ENCODE peak calls at places on chromosomes 12 and 14, in five cellular contexts. M is upper lobe of right lung, Q is A549, H is SJCRH30, Y is breast epithelium. S is an unnamed sample.

GRCh38 chr12:6950944-6951540 is at the start of gene PTPN6:
- DNase-seq in M (peak), Q (no peak), H (no peak), Y (no peak), S (no peak)

GRCh38 chr14:44309336-44309735 is 197.7 kb downstream of the FSCB start:
- DNase-seq in M (no peak), Q (no peak), H (peak), Y (no peak), S (no peak)

GRCh38 chr12:117053597-117054201 is 45.5 kb downstream of the TESC start:
- DNase-seq in M (no peak), Q (no peak), H (no peak), Y (no peak), S (no peak)

GRCh38 chr12:123398177-123398916 is 14.4 kb downstream of the KMT5A start:
- DNase-seq in M (no peak), Q (no peak), H (no peak), Y (no peak), S (no peak)

GRCh38 chr12:123269980-123270379 is 1.7 kb downstream of the CDK2AP1 start:
- DNase-seq in M (no peak), Q (no peak), H (peak), Y (no peak), S (no peak)

GRCh38 chr12:34390846-34391700 is 368.8 kb downstream of the ALG10 start:
- DNase-seq in M (peak), Q (no peak), H (no peak), Y (peak), S (no peak)

GRCh38 chr12:12221560-12221959 is 45.3 kb downstream of the LRP6 start:
- DNase-seq in M (no peak), Q (no peak), H (no peak), Y (no peak), S (no peak)

GRCh38 chr14:93911975-93912374 is 15.2 kb upstream of the FAM181A start:
- DNase-seq in M (no peak), Q (no peak), H (no peak), Y (no peak), S (no peak)

GRCh38 chr14:102039157-102039556 is 47.7 kb downstream of the HSP90AA1 start:
- DNase-seq in M (no peak), Q (no peak), H (no peak), Y (no peak), S (no peak)

GRCh38 chr14:59337151-59337611 is 128.0 kb downstream of the GPR135 start:
- DNase-seq in M (no peak), Q (no peak), H (no peak), Y (no peak), S (peak)

GRCh38 chr12:3882896-3883564 is 9.8 kb upstream of the PARP11 start:
- DNase-seq in M (no peak), Q (peak), H (peak), Y (no peak), S (no peak)

GRCh38 chr12:75568387-75568786 is 57.0 kb upstream of the KRR1 start:
- DNase-seq in M (no peak), Q (no peak), H (no peak), Y (no peak), S (no peak)

GRCh38 chr14:79822034-79822433 is 389.3 kb downstream of the DIO2 start:
- DNase-seq in M (no peak), Q (no peak), H (no peak), Y (no peak), S (no peak)

GRCh38 chr14:79825046-79825521 is 386.2 kb downstream of the DIO2 start:
- DNase-seq in M (no peak), Q (no peak), H (peak), Y (no peak), S (peak)

DNA sequence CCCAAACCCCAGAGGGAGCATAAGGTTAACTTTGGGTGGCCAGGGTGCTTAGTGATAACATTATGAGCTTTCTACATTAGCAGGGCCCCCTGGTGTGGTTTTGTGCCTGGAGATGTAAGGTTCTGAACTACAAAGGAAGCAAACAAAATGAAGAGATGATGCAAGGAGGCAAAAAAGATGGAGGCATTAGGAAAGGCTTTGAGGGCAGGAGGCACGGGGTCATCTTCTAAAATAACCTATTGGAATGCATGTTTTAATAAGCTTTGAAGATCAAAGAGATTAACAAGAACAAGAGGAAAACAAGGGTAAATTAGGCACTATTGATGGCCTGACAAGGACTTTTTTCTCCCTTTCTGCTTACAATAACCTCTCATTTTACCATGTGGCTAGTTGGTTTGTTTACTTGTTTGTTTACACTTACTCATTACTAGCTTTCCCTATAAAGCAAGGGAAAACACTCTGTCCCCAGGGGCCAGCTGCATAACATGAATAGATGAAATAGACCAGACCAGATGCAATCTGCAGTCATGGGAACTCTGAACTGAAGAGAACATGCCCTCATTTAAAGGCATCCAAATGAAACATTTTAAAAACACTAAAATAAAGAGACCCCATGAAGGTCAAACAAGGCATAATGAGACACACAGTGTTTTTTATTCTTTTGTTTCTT is 390.3 kb downstream of the DIO2 start:
- DNase-seq in M (no peak), Q (no peak), H (no peak), Y (no peak), S (no peak)
- H3K27ac ChIP-seq in M (no peak), Q (no peak), H (no peak), Y (no peak), S (peak)

GRCh38 chr14:68341765-68342212 is 451.1 kb downstream of the ZFP36L1 start:
- DNase-seq in M (no peak), Q (no peak), H (no peak), Y (no peak), S (no peak)
- H3K27ac ChIP-seq in M (no peak), Q (peak), H (no peak), Y (no peak), S (no peak)

GRCh38 chr12:92065664-92066063 is 80.0 kb downstream of the BTG1 start:
- DNase-seq in M (no peak), Q (no peak), H (no peak), Y (no peak), S (no peak)

GRCh38 chr12:92064420-92064819 is 81.2 kb downstream of the BTG1 start:
- DNase-seq in M (no peak), Q (no peak), H (no peak), Y (no peak), S (no peak)

GRCh38 chr12:92062539-92063493 is 82.8 kb downstream of the BTG1 start:
- DNase-seq in M (no peak), Q (no peak), H (no peak), Y (no peak), S (no peak)

GRCh38 chr12:92063641-92064040 is 82.0 kb downstream of the BTG1 start:
- DNase-seq in M (no peak), Q (no peak), H (no peak), Y (no peak), S (peak)

GRCh38 chr12:92065018-92065499 is 80.6 kb downstream of the BTG1 start:
- DNase-seq in M (no peak), Q (peak), H (no peak), Y (no peak), S (peak)
- H3K27ac ChIP-seq in M (peak), Q (peak), H (no peak), Y (no peak), S (no peak)

GRCh38 chr14:80489513-80489912 is 278.2 kb upstream of the DIO2 start:
- DNase-seq in M (no peak), Q (no peak), H (no peak), Y (no peak), S (no peak)

GRCh38 chr14:80494769-80495168 is 283.5 kb upstream of the DIO2 start:
- DNase-seq in M (no peak), Q (no peak), H (no peak), Y (no peak), S (no peak)

GRCh38 chr14:80493620-80494019 is 282.3 kb upstream of the DIO2 start:
- DNase-seq in M (no peak), Q (no peak), H (no peak), Y (no peak), S (no peak)

GRCh38 chr14:80491562-80492139 is 280.3 kb upstream of the DIO2 start:
- DNase-seq in M (no peak), Q (no peak), H (no peak), Y (no peak), S (no peak)

GRCh38 chr14:80491131-80491530 is 279.8 kb upstream of the DIO2 start:
- DNase-seq in M (no peak), Q (no peak), H (peak), Y (no peak), S (no peak)
- H3K27ac ChIP-seq in M (no peak), Q (no peak), H (peak), Y (no peak), S (no peak)

DNA sequence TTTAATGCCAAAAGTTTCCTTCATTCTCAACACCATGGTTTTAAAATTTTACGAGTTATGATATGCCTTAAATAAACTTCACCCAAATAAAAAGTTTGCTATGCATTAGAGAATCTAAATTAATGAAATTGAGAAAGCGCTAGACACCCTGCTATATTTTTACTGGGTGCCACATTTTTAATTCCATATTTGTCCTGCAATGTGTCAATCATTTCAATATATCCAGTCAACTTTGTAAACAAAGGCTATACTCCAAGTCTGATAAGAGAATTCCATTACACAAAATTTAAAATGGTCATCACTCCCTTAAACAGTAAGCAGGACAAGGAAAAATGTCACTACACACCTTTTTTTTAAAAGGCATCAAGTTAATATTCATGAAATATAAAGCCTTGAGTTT is 1.9 kb downstream of the PPP1R12A start:
- DNase-seq in M (no peak), Q (no peak), H (no peak), Y (no peak), S (no peak)
- H3K27ac ChIP-seq in M (peak), Q (peak), H (peak), Y (peak), S (peak)

GRCh38 chr14:104698688-104699425 is 9.4 kb downstream of the INF2 start:
- DNase-seq in M (no peak), Q (no peak), H (no peak), Y (no peak), S (no peak)

GRCh38 chr14:104696671-104697316 is 7.4 kb downstream of the INF2 start:
- DNase-seq in M (no peak), Q (no peak), H (no peak), Y (no peak), S (no peak)

GRCh38 chr14:104697317-104697703 is 7.9 kb downstream of the INF2 start:
- DNase-seq in M (no peak), Q (no peak), H (no peak), Y (no peak), S (no peak)

GRCh38 chr14:104699426-104699748 is 10.0 kb downstream of the INF2 start:
- DNase-seq in M (no peak), Q (no peak), H (no peak), Y (no peak), S (no peak)

GRCh38 chr14:104697892-104698583 is 8.6 kb downstream of the INF2 start:
- DNase-seq in M (no peak), Q (no peak), H (no peak), Y (no peak), S (peak)
- H3K27ac ChIP-seq in M (no peak), Q (peak), H (no peak), Y (no peak), S (peak)

GRCh38 chr14:73153272-73153671 is 17.0 kb downstream of the PSEN1 start:
- DNase-seq in M (no peak), Q (no peak), H (no peak), Y (no peak), S (no peak)
- H3K27ac ChIP-seq in M (no peak), Q (no peak), H (no peak), Y (no peak), S (no peak)

DNA sequence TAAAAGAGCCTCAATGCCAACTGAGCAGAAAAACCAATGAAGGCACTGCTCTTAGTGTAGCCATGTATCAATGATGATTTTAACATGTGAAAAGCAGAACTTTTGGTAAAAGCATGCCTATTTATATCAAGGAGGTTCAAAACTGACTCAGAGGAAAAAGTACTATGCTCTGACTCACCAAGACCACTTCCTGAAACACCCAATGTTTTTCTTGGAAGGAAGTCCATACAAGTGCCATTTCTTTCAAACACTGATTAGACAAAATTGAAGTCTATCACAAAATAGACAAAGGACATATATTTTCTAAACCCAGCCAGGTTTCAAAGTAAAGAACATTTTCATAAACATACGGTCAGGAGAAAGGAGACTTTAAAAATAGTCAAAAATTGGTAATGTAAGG is 88.6 kb downstream of the EPS8 start:
- DNase-seq in M (no peak), Q (no peak), H (peak), Y (no peak), S (no peak)
- H3K27ac ChIP-seq in M (peak), Q (peak), H (peak), Y (peak), S (no peak)